ENCODE peak calls at places on chromosomes 11 and 22, in four cellular contexts. W is keratinocyte, P is brain microvascular endothelial cell, H is tibial artery. C is an unnamed sample.

GRCh38 chr11:1011320-1011698 is 25.2 kb downstream of the MUC6 start:
- DNase-seq in W (no peak), P (no peak), H (no peak), C (no peak)

GRCh38 chr22:37242395-37242918 is 1.6 kb downstream of the RAC2 start:
- DNase-seq in W (no peak), P (peak), H (peak), C (no peak)

GRCh38 chr11:20634781-20635180 is 34.6 kb upstream of the NELL1 start:
- DNase-seq in W (no peak), P (no peak), H (no peak), C (no peak)

GRCh38 chr22:27159716-27160295 is 502.4 kb downstream of the MIAT start:
- DNase-seq in W (no peak), P (no peak), H (no peak), C (no peak)

GRCh38 chr11:77346906-77347603 is 45.6 kb upstream of the GDPD4 start:
- DNase-seq in W (no peak), P (peak), H (no peak), C (peak)

GRCh38 chr11:31817621-31818493 is 6.7 kb upstream of the PAX6 start:
- DNase-seq in W (no peak), P (no peak), H (no peak), C (no peak)

GRCh38 chr22:23401910-23402274 is 178.2 kb downstream of the IGLL1 start:
- DNase-seq in W (no peak), P (no peak), H (no peak), C (no peak)

GRCh38 chr11:67289226-67289650 is at the start of gene ANKRD13D:
- DNase-seq in W (no peak), P (no peak), H (no peak), C (no peak)

GRCh38 chr11:284081-285020 is 4.6 kb upstream of the PGGHG start:
- DNase-seq in W (no peak), P (no peak), H (no peak), C (no peak)

GRCh38 chr22:41050873-41051272 is 41.5 kb upstream of the EP300 start:
- DNase-seq in W (no peak), P (no peak), H (no peak), C (peak)

GRCh38 chr11:9214765-9215164 is 50.4 kb downstream of the DENND5A start:
- DNase-seq in W (no peak), P (no peak), H (no peak), C (peak)

GRCh38 chr11:113570906-113571305 is 95.7 kb upstream of the DRD2 start:
- DNase-seq in W (no peak), P (no peak), H (no peak), C (no peak)

GRCh38 chr11:116984589-116984988 is 113.6 kb downstream of the SIK3 start:
- DNase-seq in W (peak), P (peak), H (no peak), C (peak)

GRCh38 chr11:38014405-38014804 is 1416.4 kb upstream of the RAG2 start:
- DNase-seq in W (no peak), P (peak), H (no peak), C (peak)

GRCh38 chr22:50059185-50059880 is 1.2 kb upstream of the TTLL8 start:
- DNase-seq in W (no peak), P (peak), H (no peak), C (peak)

GRCh38 chr11:72643547-72643946 is 30.7 kb downstream of the PDE2A start:
- DNase-seq in W (peak), P (peak), H (peak), C (no peak)

GRCh38 chr22:30582788-30583575 is 8.5 kb upstream of the GAL3ST1 start:
- DNase-seq in W (no peak), P (no peak), H (no peak), C (no peak)

GRCh38 chr22:42964994-42965699 is 49.8 kb downstream of the PACSIN2 start:
- DNase-seq in W (no peak), P (peak), H (no peak), C (peak)

GRCh38 chr11:131473510-131473909 is 103.1 kb downstream of the NTM start:
- DNase-seq in W (no peak), P (no peak), H (no peak), C (no peak)

GRCh38 chr22:38139901-38140300 is 29.4 kb upstream of the BAIAP2L2 start:
- DNase-seq in W (no peak), P (no peak), H (no peak), C (no peak)

GRCh38 chr11:76184551-76184993 is 21.7 kb downstream of the WNT11 start:
- DNase-seq in W (no peak), P (no peak), H (no peak), C (no peak)

GRCh38 chr11:58919980-58920379 is 19.3 kb upstream of the GLYATL1 start:
- DNase-seq in W (no peak), P (no peak), H (no peak), C (no peak)

GRCh38 chr11:127931811-127932210 is 655.5 kb downstream of the ETS1 start:
- DNase-seq in W (no peak), P (no peak), H (no peak), C (no peak)

GRCh38 chr22:28819253-28820096 is 19.1 kb upstream of the XBP1 start:
- DNase-seq in W (no peak), P (no peak), H (no peak), C (no peak)

GRCh38 chr22:28821452-28821851 is 21.1 kb upstream of the XBP1 start:
- DNase-seq in W (no peak), P (no peak), H (no peak), C (no peak)

GRCh38 chr22:28820885-28821284 is 20.5 kb upstream of the XBP1 start:
- DNase-seq in W (no peak), P (no peak), H (no peak), C (no peak)

GRCh38 chr22:28826921-28827320 is 26.6 kb upstream of the XBP1 start:
- DNase-seq in W (no peak), P (no peak), H (no peak), C (no peak)

DNA sequence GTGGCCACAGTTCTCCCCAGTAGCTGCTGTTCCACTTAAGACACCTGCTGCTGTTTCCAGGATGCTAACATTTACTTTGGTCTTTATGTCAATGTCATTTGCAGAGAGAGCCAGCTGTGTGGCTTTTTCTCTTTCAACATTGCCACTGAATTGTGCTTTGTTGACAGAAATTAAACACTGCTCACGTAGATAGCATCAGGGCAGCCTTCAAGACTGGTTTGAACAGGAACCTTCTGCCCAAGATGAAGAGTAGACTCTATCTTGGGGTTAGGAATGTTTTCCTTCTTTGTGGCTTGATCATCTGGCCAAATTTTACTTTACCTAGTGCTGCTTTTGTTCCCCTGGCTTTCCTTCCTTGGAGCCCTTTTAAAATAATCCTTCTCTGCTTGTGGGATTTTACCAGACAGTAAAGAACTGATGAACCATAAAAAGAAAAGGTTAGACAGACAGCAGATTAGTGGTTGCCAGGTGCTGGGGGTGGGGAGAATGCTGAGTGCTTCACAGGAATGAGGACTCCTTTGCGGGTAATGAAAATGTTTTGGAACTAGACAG is 22.6 kb upstream of the XBP1 start:
- DNase-seq in W (no peak), P (no peak), H (no peak), C (no peak)
- H3K4me3 ChIP-seq in W (no peak), P (no peak), H (no peak), C (no peak)

GRCh38 chr11:34859496-34859895 is 56.7 kb downstream of the APIP start:
- DNase-seq in W (no peak), P (no peak), H (no peak), C (no peak)

GRCh38 chr11:34857463-34857862 is 58.7 kb downstream of the APIP start:
- DNase-seq in W (no peak), P (no peak), H (no peak), C (no peak)

GRCh38 chr11:34855021-34855753 is 61.0 kb downstream of the APIP start:
- DNase-seq in W (no peak), P (no peak), H (no peak), C (no peak)

GRCh38 chr11:34851916-34852315 is 64.3 kb downstream of the APIP start:
- DNase-seq in W (no peak), P (no peak), H (no peak), C (no peak)

DNA sequence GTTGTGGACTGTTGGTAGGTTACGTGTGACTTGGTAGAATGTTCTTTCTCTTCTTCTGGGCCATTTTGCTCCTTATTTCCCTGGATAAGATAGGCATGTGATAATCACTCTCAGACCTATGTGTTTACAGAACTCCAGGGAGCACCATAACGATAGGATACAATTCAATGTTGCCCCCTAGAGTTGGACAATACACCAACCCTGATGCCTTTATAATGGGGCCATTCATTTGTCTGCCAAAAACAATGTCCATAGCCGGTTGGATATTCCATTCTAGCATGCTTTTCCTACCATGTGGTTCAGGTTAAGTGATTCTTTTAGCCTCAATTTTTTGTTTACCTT is 60.5 kb downstream of the APIP start:
- DNase-seq in W (no peak), P (no peak), H (no peak), C (no peak)
- TF ChIP-seq CTCF in W (no peak), P (no peak), H (no peak), C (no peak)

DNA sequence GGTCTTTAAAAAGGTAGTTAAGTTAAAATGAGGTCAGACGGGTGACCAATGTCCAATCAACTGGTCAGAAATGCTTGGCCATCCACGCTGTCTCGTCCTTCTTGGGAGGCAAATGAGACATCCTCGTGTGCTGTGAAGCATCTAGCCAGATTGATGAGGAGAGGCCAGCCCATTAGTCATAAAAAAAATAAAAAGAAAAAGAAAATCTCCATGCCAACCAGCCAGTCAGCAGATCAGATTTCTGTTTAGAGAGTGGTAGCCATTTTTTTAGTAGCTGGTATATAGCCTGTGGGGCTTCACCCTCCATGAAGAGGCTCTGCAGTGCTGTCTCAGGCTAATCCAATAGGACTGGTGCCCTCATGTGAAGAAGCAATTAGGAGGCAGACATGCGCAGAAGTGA is 343.1 kb upstream of the SYN3 start:
- DNase-seq in W (no peak), P (peak), H (no peak), C (peak)
- H3K4me3 ChIP-seq in W (no peak), P (no peak), H (no peak), C (no peak)

GRCh38 chr11:10540915-10541591 is at the start of gene RNF141:
- DNase-seq in W (peak), P (peak), H (peak), C (peak)
- TF ChIP-seq CTCF in W (peak), P (peak), H (peak), C (peak)

GRCh38 chr22:46539169-46539568 is 1.7 kb upstream of the CELSR1 start:
- DNase-seq in W (no peak), P (no peak), H (no peak), C (no peak)

GRCh38 chr22:46537946-46538815 is 761 bp upstream of the CELSR1 start:
- DNase-seq in W (no peak), P (peak), H (no peak), C (peak)

GRCh38 chr22:46536559-46537220 is 730 bp downstream of the CELSR1 start:
- DNase-seq in W (no peak), P (no peak), H (no peak), C (no peak)

GRCh38 chr22:46537221-46537945 is at the start of gene CELSR1:
- DNase-seq in W (no peak), P (no peak), H (no peak), C (peak)

DNA sequence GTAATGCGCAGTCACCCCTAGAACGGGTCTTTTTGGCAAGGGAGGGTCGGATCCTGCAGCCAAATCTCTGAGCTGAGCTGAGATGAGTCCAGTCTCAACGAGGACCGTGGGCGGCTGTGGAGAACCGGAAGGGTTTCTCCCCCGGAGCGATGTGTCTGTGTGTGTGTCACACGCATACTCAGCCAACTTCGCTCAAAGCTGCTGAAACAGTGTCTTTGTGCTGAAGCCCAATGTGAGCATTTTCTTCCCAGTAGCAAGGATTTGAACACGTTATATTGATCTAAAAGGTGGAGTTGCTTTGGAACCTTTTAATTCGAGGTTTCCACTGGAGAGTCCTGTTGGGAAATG is 1.4 kb upstream of the CELSR1 start:
- DNase-seq in W (no peak), P (peak), H (no peak), C (peak)
- H3K4me3 ChIP-seq in W (peak), P (peak), H (peak), C (peak)

GRCh38 chr11:3795131-3796092 is 1.9 kb downstream of the NUP98 start:
- DNase-seq in W (no peak), P (no peak), H (no peak), C (no peak)

GRCh38 chr11:3799143-3799542 is 1.8 kb upstream of the NUP98 start:
- DNase-seq in W (no peak), P (no peak), H (no peak), C (no peak)

GRCh38 chr11:3796346-3796745 is 1.0 kb downstream of the NUP98 start:
- DNase-seq in W (no peak), P (no peak), H (peak), C (no peak)

GRCh38 chr11:3797329-3798090 is at the start of gene NUP98:
- DNase-seq in W (peak), P (peak), H (peak), C (peak)

GRCh38 chr11:3796796-3797328 is 492 bp downstream of the NUP98 start:
- DNase-seq in W (no peak), P (no peak), H (no peak), C (no peak)
- TF ChIP-seq CTCF in W (peak), P (no peak), H (no peak), C (peak)

GRCh38 chr11:45665206-45665932 is at the start of gene CHST1:
- DNase-seq in W (no peak), P (no peak), H (peak), C (peak)
- H3K4me3 ChIP-seq in W (peak), P (peak), H (peak), C (peak)

GRCh38 chr22:16917144-16918003 is 90.6 kb downstream of the GAB4 start:
- DNase-seq in W (no peak), P (peak), H (peak), C (peak)

GRCh38 chr22:16914006-16914405 is 88.8 kb upstream of the XKR3 start:
- DNase-seq in W (no peak), P (no peak), H (no peak), C (no peak)

GRCh38 chr22:16915711-16916110 is 90.5 kb upstream of the XKR3 start:
- DNase-seq in W (no peak), P (no peak), H (no peak), C (no peak)

DNA sequence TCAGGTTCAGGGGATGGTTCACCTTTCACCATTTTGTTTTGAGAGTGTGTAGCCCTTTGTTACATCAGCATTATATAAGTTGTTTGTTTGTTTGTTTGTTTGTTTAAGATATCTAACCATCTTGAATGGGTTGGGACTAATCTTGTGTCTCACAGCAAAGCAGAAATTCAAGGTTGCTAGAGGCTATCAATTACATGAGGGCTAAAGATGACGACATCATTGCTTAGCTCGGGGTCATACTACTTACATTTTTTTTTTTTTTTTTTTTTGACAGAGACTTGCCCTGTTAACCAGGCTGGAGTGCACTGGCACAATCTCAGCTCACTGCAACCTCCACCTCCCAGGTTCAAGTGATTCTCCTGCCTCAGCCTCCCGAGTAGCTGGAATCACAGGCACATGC is 87.1 kb upstream of the XKR3 start:
- DNase-seq in W (no peak), P (no peak), H (no peak), C (no peak)
- TF ChIP-seq CTCF in W (no peak), P (no peak), H (no peak), C (no peak)